ENCODE peak calls at places on chromosomes 12 and 14, in eight cellular contexts. D is body of pancreas, C is suprapubic skin, V is mammary epithelial cell, U is RWPE1, Z is DND-41, K is cardiac fibroblast, T is HFF-Myc. M is an unnamed sample.

GRCh38 chr12:6667559-6668210 is 4.8 kb upstream of the ING4 start:
- DNase-seq in C (no peak), T (no peak), D (no peak), Z (no peak), V (no peak), U (peak; percentile 26), K (no peak), M (no peak)

GRCh38 chr12:41202051-41202450 is 13.9 kb downstream of the PDZRN4 start:
- DNase-seq in T (no peak), D (no peak), K (no peak), V (no peak), Z (no peak), U (no peak), C (no peak), M (no peak)

GRCh38 chr14:96752594-96752993 is 44.6 kb upstream of the VRK1 start:
- DNase-seq in D (no peak), V (peak; percentile 32), Z (no peak), C (no peak), T (peak; percentile 46), U (no peak), K (no peak), M (no peak)

GRCh38 chr14:77139540-77140342 is 1.9 kb downstream of the ZDHHC22 start:
- DNase-seq in K (no peak), V (no peak), D (no peak), C (no peak), U (peak; percentile 41), T (no peak), Z (no peak), M (no peak)

GRCh38 chr12:87413784-87414183 is 615.4 kb downstream of the C12orf50 start:
- DNase-seq in U (no peak), D (no peak), T (no peak), Z (no peak), K (peak; percentile 94), C (no peak), V (no peak), M (no peak)

GRCh38 chr12:21797539-21797938 is 23.0 kb upstream of the KCNJ8 start:
- DNase-seq in Z (no peak), K (no peak), U (no peak), V (no peak), C (no peak), D (no peak), T (no peak), M (no peak)

GRCh38 chr12:32208355-32208754 is 101.7 kb downstream of the BICD1 start:
- DNase-seq in C (no peak), D (no peak), K (no peak), Z (no peak), U (no peak), T (no peak), V (no peak), M (no peak)

GRCh38 chr14:99757331-99758070 is 35.7 kb upstream of the EML1 start:
- DNase-seq in U (peak; percentile 80), V (peak; percentile 95), C (no peak), K (peak; percentile 73), D (no peak), Z (no peak), T (peak; percentile 94), M (no peak)

GRCh38 chr12:77190022-77190421 is 124.7 kb upstream of the E2F7 start:
- DNase-seq in C (no peak), K (peak; percentile 70), D (no peak), Z (no peak), U (no peak), T (peak; percentile 43), V (peak; percentile 57), M (no peak)

GRCh38 chr14:29643415-29644206 is 284.0 kb downstream of the PRKD1 start:
- DNase-seq in V (peak; percentile 16), K (peak; percentile 76), C (no peak), D (no peak), T (no peak), U (no peak), Z (no peak), M (no peak)

GRCh38 chr14:103512701-103513611 is 9.7 kb downstream of the CKB start:
- DNase-seq in Z (no peak), K (peak; percentile 64), U (peak; percentile 92), V (peak; percentile 97), C (peak; percentile 81), D (peak; percentile 68), T (no peak), M (no peak)

GRCh38 chr12:68393398-68393797 is 61.2 kb upstream of the MDM1 start:
- DNase-seq in T (no peak), Z (no peak), D (no peak), V (no peak), C (no peak), U (no peak), K (no peak), M (no peak)

GRCh38 chr12:26092706-26093105 is 32.1 kb downstream of the BHLHE41 start:
- DNase-seq in Z (no peak), D (no peak), T (no peak), V (no peak), K (no peak), U (no peak), C (no peak), M (no peak)

GRCh38 chr12:79934309-79935020 is 432 bp downstream of the PPP1R12A start:
- DNase-seq in V (no peak), K (peak; percentile 44), U (peak; percentile 24), D (no peak), C (peak; percentile 83), Z (peak; percentile 77), T (no peak), M (peak; percentile 28)

GRCh38 chr12:113173081-113173698 is 12.1 kb downstream of the DDX54 start:
- DNase-seq in D (no peak), K (no peak), V (no peak), U (no peak), T (no peak), C (no peak), Z (no peak), M (no peak)

GRCh38 chr14:31294736-31295398 is 87.3 kb upstream of the HECTD1 start:
- DNase-seq in D (no peak), T (no peak), Z (no peak), U (no peak), V (no peak), C (no peak), K (no peak), M (no peak)

GRCh38 chr12:3753549-3754284 is 808 bp upstream of the CRACR2A start:
- DNase-seq in V (no peak), T (no peak), C (no peak), D (no peak), Z (peak; percentile 28), U (no peak), K (peak; percentile 50), M (no peak)

GRCh38 chr12:76545486-76545885 is 14.1 kb downstream of the OSBPL8 start:
- DNase-seq in C (no peak), D (no peak), Z (no peak), T (no peak), V (no peak), K (no peak), U (no peak), M (no peak)

GRCh38 chr12:530871-531270 is 71.1 kb downstream of the B4GALNT3 start:
- DNase-seq in K (no peak), Z (no peak), D (no peak), U (no peak), V (no peak), T (no peak), C (no peak), M (no peak)

GRCh38 chr12:85157023-85157626 is 121.0 kb downstream of the LRRIQ1 start:
- DNase-seq in K (no peak), V (no peak), U (no peak), D (no peak), T (no peak), Z (no peak), C (no peak), M (no peak)

GRCh38 chr12:1595026-1595561 is 713 bp upstream of the FBXL14 start:
- DNase-seq in K (no peak), D (no peak), V (no peak), U (no peak), C (no peak), T (no peak), Z (no peak), M (no peak)
- TF ChIP-seq CTCF in K (no peak), D (no peak), V (no peak), U (no peak), C (no peak), T (no peak), Z (no peak), M (no peak)

GRCh38 chr12:12686925-12687324 is 9.1 kb downstream of the GPR19 start:
- DNase-seq in V (no peak), K (peak; percentile 71), Z (no peak), C (no peak), U (no peak), D (no peak), T (no peak), M (no peak)
- TF ChIP-seq CTCF in V (no peak), K (no peak), Z (no peak), C (no peak), U (no peak), D (no peak), T (no peak), M (no peak)

GRCh38 chr12:15563683-15564082 is 225.5 kb downstream of the EPS8 start:
- DNase-seq in V (peak; percentile 56), C (no peak), U (no peak), D (no peak), K (peak; percentile 81), T (no peak), Z (peak; percentile 46), M (no peak)
- TF ChIP-seq CTCF in V (no peak), C (no peak), U (no peak), D (no peak), K (no peak), T (no peak), Z (no peak), M (no peak)

GRCh38 chr12:94575024-94575423 is 75.3 kb downstream of the TMCC3 start:
- DNase-seq in U (no peak), K (no peak), C (no peak), Z (no peak), D (no peak), T (no peak), V (no peak), M (no peak)

GRCh38 chr12:94571556-94571955 is 78.8 kb downstream of the TMCC3 start:
- DNase-seq in C (no peak), T (peak; percentile 37), Z (no peak), V (peak; percentile 48), U (peak; percentile 68), K (peak; percentile 91), D (peak; percentile 55), M (no peak)

GRCh38 chr12:94570161-94570560 is 80.2 kb downstream of the TMCC3 start:
- DNase-seq in V (peak; percentile 59), U (peak; percentile 43), D (no peak), K (peak; percentile 18), Z (no peak), C (no peak), T (no peak), M (no peak)

DNA sequence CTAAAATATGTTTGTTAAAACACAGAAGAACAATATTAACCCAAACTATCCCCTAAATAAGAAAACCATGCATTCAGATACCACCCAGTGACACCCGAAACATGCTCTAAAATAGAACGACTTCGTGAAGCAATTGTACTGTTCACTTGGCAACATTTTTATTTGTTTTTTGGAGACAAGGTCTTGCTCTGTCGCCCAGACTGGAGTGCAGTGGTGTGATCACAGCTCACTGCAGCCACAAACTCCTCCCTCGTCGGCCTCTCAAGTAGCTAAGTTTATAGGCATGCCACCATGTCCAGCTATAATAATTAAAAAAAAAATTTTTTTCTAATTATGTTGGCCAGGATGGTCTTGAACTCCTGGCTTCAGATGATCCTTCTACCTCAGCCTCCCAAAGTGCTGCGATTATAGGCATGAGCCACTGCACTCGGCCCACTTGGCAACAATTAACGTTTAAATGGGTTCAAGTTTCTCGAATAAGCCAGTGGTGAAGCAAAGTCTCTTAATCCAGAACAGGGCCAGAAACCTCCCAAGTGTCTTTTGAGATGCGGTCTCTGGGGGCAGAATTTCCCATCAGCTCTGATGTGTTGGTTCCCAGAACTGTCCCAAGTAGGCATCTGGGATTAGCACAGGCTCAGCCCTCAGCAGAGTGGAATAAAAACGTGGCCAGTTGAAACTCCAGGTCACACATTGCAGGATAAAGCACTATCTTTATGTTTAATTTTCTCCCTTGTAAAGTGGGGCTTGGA is 74.5 kb downstream of the TMCC3 start:
- DNase-seq in K (no peak), U (no peak), Z (no peak), V (no peak), C (no peak), T (no peak), D (no peak), M (no peak)
- TF ChIP-seq CTCF in K (no peak), U (no peak), Z (no peak), V (no peak), C (no peak), T (no peak), D (no peak), M (no peak)

M was measured in omental fat pad.